ENCODE peak calls at places on chromosomes 16 and 17, in nine cellular contexts. K is AG04450; R is posterior cingulate gyrus; J is activated naive CD8-positive, alpha-beta T cell treated with anti-CD3 and anti-CD28 coated beads, Interleukin-2, amount 50 U/mL, for 24 hours; D is hypothalamus; F is choroid plexus epithelial cell; N is glutamatergic neuron; W is activated T-cell treated with anti-CD3 and anti-CD28 coated beads for 1 hour; O is activated T-helper 1 cell treated with anti-CD3 and anti-CD28 coated beads, Interleukin-2, amount 50 U/mL, for 16 hours. S is an unnamed sample.

GRCh38 chr16:85265161-85265784 is 153.0 kb upstream of the CIBAR2 start:
- DNase-seq in R (peak; percentile 55), F (no peak), N (no peak), J (no peak), O (no peak), W (no peak), D (no peak), K (no peak), S (no peak)

GRCh38 chr17:38893113-38893512 is 23.3 kb downstream of the LASP1 start:
- DNase-seq in J (no peak), F (no peak), W (no peak), D (no peak), O (no peak), N (no peak), K (no peak), R (no peak), S (no peak)

GRCh38 chr17:66353937-66354401 is 51.6 kb downstream of the PRKCA start:
- DNase-seq in D (no peak), F (peak; percentile 55), J (no peak), W (no peak), K (peak; percentile 10), R (no peak), O (no peak), N (no peak), S (no peak)

GRCh38 chr16:87713469-87714229 is 52.1 kb downstream of the KLHDC4 start:
- DNase-seq in O (peak; percentile 25), W (peak; percentile 42), J (peak; percentile 56), N (no peak), R (no peak), D (no peak), F (no peak), K (no peak), S (no peak)

GRCh38 chr16:12646490-12647274 is 157.0 kb downstream of the CPPED1 start:
- DNase-seq in F (peak; percentile 3), W (no peak), N (no peak), K (no peak), D (peak; percentile 68), J (peak; percentile 46), O (no peak), R (peak; percentile 27), S (no peak)

GRCh38 chr16:21197115-21197514 is 14.3 kb downstream of the ZP2 start:
- DNase-seq in W (no peak), D (no peak), R (no peak), F (no peak), N (no peak), K (no peak), O (no peak), J (no peak), S (no peak)

GRCh38 chr17:32497431-32498205 is 10.8 kb downstream of the CDK5R1 start:
- DNase-seq in D (no peak), O (no peak), W (no peak), R (no peak), K (no peak), J (no peak), N (no peak), F (no peak), S (no peak)

GRCh38 chr16:65117701-65118448 is 4.0 kb downstream of the CDH11 start:
- DNase-seq in O (no peak), F (peak; percentile 95), J (peak; percentile 47), N (peak; percentile 76), K (peak; percentile 75), D (peak; percentile 88), W (no peak), R (peak; percentile 83), S (peak; percentile 26)

GRCh38 chr16:88542231-88542630 is 28.0 kb upstream of the ZC3H18 start:
- DNase-seq in R (no peak), W (no peak), J (no peak), O (no peak), N (no peak), K (no peak), F (no peak), D (no peak), S (no peak)

GRCh38 chr17:5931611-5932010 is 138.6 kb upstream of the WSCD1 start:
- DNase-seq in O (no peak), N (no peak), R (no peak), D (peak; percentile 28), K (no peak), F (no peak), J (no peak), W (no peak), S (no peak)

GRCh38 chr16:12674524-12674923 is 129.2 kb downstream of the CPPED1 start:
- DNase-seq in F (no peak), R (no peak), D (no peak), O (no peak), K (no peak), J (no peak), W (no peak), N (no peak), S (no peak)